ENCODE peak calls at places on chromosomes 2 and 18, in six cellular contexts. One of them, this sample, is unnamed.

GRCh38 chr2:119201815-119202214 is 21.8 kb upstream of the STEAP3 start:
- DNase-seq in NB4: no peak
- DNase-seq in stimulated activated CD4-positive, alpha-beta T cell treated with anti-CD3 and anti-CD28 coated beads, Interleukin-15, amount 100 ng/mL, for 24 hours: no peak
- DNase-seq in iris pigment epithelial cell: no peak
- DNase-seq in occipital lobe: no peak
- DNase-seq in ACHN: no peak
- DNase-seq in this sample: no peak

GRCh38 chr2:211745295-211746097 is 793.1 kb downstream of the ERBB4 start:
- DNase-seq in occipital lobe: no peak
- DNase-seq in ACHN: peak; percentile 77
- DNase-seq in stimulated activated CD4-positive, alpha-beta T cell treated with anti-CD3 and anti-CD28 coated beads, Interleukin-15, amount 100 ng/mL, for 24 hours: peak; percentile 30
- DNase-seq in NB4: peak; percentile 69
- DNase-seq in iris pigment epithelial cell: peak; percentile 63
- DNase-seq in this sample: peak; percentile 7

GRCh38 chr2:222423632-222424280 is 587 bp upstream of the SGPP2 start:
- DNase-seq in occipital lobe: no peak
- DNase-seq in stimulated activated CD4-positive, alpha-beta T cell treated with anti-CD3 and anti-CD28 coated beads, Interleukin-15, amount 100 ng/mL, for 24 hours: peak; percentile 75
- DNase-seq in ACHN: peak; percentile 17
- DNase-seq in iris pigment epithelial cell: no peak
- DNase-seq in NB4: no peak
- DNase-seq in this sample: peak; percentile 55

GRCh38 chr2:102753563-102754159 is 8.2 kb upstream of the TMEM182 start:
- DNase-seq in iris pigment epithelial cell: peak; percentile 54
- DNase-seq in NB4: peak; percentile 69
- DNase-seq in occipital lobe: no peak
- DNase-seq in ACHN: peak; percentile 71
- DNase-seq in stimulated activated CD4-positive, alpha-beta T cell treated with anti-CD3 and anti-CD28 coated beads, Interleukin-15, amount 100 ng/mL, for 24 hours: peak; percentile 33
- DNase-seq in this sample: peak; percentile 12

GRCh38 chr2:43542285-43542933 is 53.4 kb downstream of the THADA start:
- DNase-seq in iris pigment epithelial cell: peak; percentile 53
- DNase-seq in stimulated activated CD4-positive, alpha-beta T cell treated with anti-CD3 and anti-CD28 coated beads, Interleukin-15, amount 100 ng/mL, for 24 hours: no peak
- DNase-seq in NB4: peak; percentile 63
- DNase-seq in ACHN: peak; percentile 63
- DNase-seq in occipital lobe: no peak
- DNase-seq in this sample: no peak

GRCh38 chr2:59032469-59032868 is 791.3 kb upstream of the FANCL start:
- DNase-seq in occipital lobe: no peak
- DNase-seq in iris pigment epithelial cell: no peak
- DNase-seq in NB4: no peak
- DNase-seq in stimulated activated CD4-positive, alpha-beta T cell treated with anti-CD3 and anti-CD28 coated beads, Interleukin-15, amount 100 ng/mL, for 24 hours: no peak
- DNase-seq in ACHN: no peak
- DNase-seq in this sample: no peak

GRCh38 chr2:39487398-39488250 is 50.5 kb upstream of the MAP4K3 start:
- DNase-seq in ACHN: peak; percentile 36
- DNase-seq in occipital lobe: no peak
- DNase-seq in iris pigment epithelial cell: peak; percentile 66
- DNase-seq in stimulated activated CD4-positive, alpha-beta T cell treated with anti-CD3 and anti-CD28 coated beads, Interleukin-15, amount 100 ng/mL, for 24 hours: no peak
- DNase-seq in NB4: no peak
- DNase-seq in this sample: no peak

GRCh38 chr2:84223191-84223590 is 235.9 kb downstream of the SUCLG1 start:
- DNase-seq in NB4: no peak
- DNase-seq in stimulated activated CD4-positive, alpha-beta T cell treated with anti-CD3 and anti-CD28 coated beads, Interleukin-15, amount 100 ng/mL, for 24 hours: no peak
- DNase-seq in ACHN: no peak
- DNase-seq in iris pigment epithelial cell: peak; percentile 12
- DNase-seq in occipital lobe: no peak
- DNase-seq in this sample: no peak

GRCh38 chr2:220847006-220847405 is 725.1 kb downstream of the EPHA4 start:
- DNase-seq in iris pigment epithelial cell: peak; percentile 2
- DNase-seq in stimulated activated CD4-positive, alpha-beta T cell treated with anti-CD3 and anti-CD28 coated beads, Interleukin-15, amount 100 ng/mL, for 24 hours: no peak
- DNase-seq in occipital lobe: no peak
- DNase-seq in NB4: no peak
- DNase-seq in ACHN: no peak
- DNase-seq in this sample: no peak

GRCh38 chr2:30234180-30234971 is 3.0 kb downstream of the LBH start:
- DNase-seq in iris pigment epithelial cell: peak; percentile 96
- DNase-seq in NB4: no peak
- DNase-seq in stimulated activated CD4-positive, alpha-beta T cell treated with anti-CD3 and anti-CD28 coated beads, Interleukin-15, amount 100 ng/mL, for 24 hours: peak; percentile 72
- DNase-seq in occipital lobe: no peak
- DNase-seq in ACHN: peak; percentile 88
- DNase-seq in this sample: peak; percentile 74

GRCh38 chr18:44679912-44680270 is 797 bp upstream of the SETBP1 start:
- DNase-seq in iris pigment epithelial cell: peak; percentile 31
- DNase-seq in stimulated activated CD4-positive, alpha-beta T cell treated with anti-CD3 and anti-CD28 coated beads, Interleukin-15, amount 100 ng/mL, for 24 hours: peak; percentile 60
- DNase-seq in NB4: no peak
- DNase-seq in ACHN: peak; percentile 29
- DNase-seq in occipital lobe: peak; percentile 31
- DNase-seq in this sample: peak; percentile 55

GRCh38 chr18:57762686-57763085 is 40.4 kb downstream of the ATP8B1 start:
- DNase-seq in iris pigment epithelial cell: no peak
- DNase-seq in NB4: no peak
- DNase-seq in occipital lobe: no peak
- DNase-seq in ACHN: no peak
- DNase-seq in stimulated activated CD4-positive, alpha-beta T cell treated with anti-CD3 and anti-CD28 coated beads, Interleukin-15, amount 100 ng/mL, for 24 hours: no peak
- DNase-seq in this sample: no peak

GRCh38 chr18:37341473-37342086 is 224.0 kb downstream of the CELF4 start:
- DNase-seq in iris pigment epithelial cell: no peak
- DNase-seq in ACHN: no peak
- DNase-seq in NB4: no peak
- DNase-seq in occipital lobe: no peak
- DNase-seq in stimulated activated CD4-positive, alpha-beta T cell treated with anti-CD3 and anti-CD28 coated beads, Interleukin-15, amount 100 ng/mL, for 24 hours: no peak
- DNase-seq in this sample: no peak

GRCh38 chr2:38214209-38214717 is 138.3 kb upstream of the CYP1B1 start:
- DNase-seq in stimulated activated CD4-positive, alpha-beta T cell treated with anti-CD3 and anti-CD28 coated beads, Interleukin-15, amount 100 ng/mL, for 24 hours: peak; percentile 7
- DNase-seq in iris pigment epithelial cell: no peak
- DNase-seq in NB4: no peak
- DNase-seq in ACHN: no peak
- DNase-seq in occipital lobe: no peak
- DNase-seq in this sample: no peak

GRCh38 chr2:120747706-120748105 is 12.0 kb downstream of the GLI2 start:
- DNase-seq in iris pigment epithelial cell: no peak
- DNase-seq in stimulated activated CD4-positive, alpha-beta T cell treated with anti-CD3 and anti-CD28 coated beads, Interleukin-15, amount 100 ng/mL, for 24 hours: no peak
- DNase-seq in occipital lobe: no peak
- DNase-seq in ACHN: no peak
- DNase-seq in NB4: no peak
- DNase-seq in this sample: no peak

GRCh38 chr2:10378189-10378588 is 69.9 kb downstream of the ODC1 start:
- DNase-seq in occipital lobe: no peak
- DNase-seq in NB4: peak; percentile 46
- DNase-seq in stimulated activated CD4-positive, alpha-beta T cell treated with anti-CD3 and anti-CD28 coated beads, Interleukin-15, amount 100 ng/mL, for 24 hours: peak; percentile 45
- DNase-seq in iris pigment epithelial cell: no peak
- DNase-seq in ACHN: no peak
- DNase-seq in this sample: no peak